ENCODE peak calls at places on chromosomes 6 and 20, in nine cellular contexts. One of them, this sample, is unnamed.
A peak's percentile ranks its signal among the peaks of the same experiment; 100 is the strongest.

GRCh38 chr6:134464690-134465411 is 146.9 kb upstream of the SGK1 start:
- DNase-seq in fibroblast of the aortic adventitia: peak; percentile 54
- DNase-seq in upper lobe of right lung: no peak
- DNase-seq in lower leg skin: no peak
- DNase-seq in cardiac muscle cell: no peak
- DNase-seq in AG09309: no peak
- DNase-seq in colonic mucosa: no peak
- DNase-seq in GM12865: peak; percentile 53
- DNase-seq in fibroblast of villous mesenchyme: peak; percentile 43
- DNase-seq in this sample: peak; percentile 76

GRCh38 chr6:149012040-149012545 is 265.3 kb downstream of the UST start:
- DNase-seq in fibroblast of the aortic adventitia: peak; percentile 97
- DNase-seq in upper lobe of right lung: no peak
- DNase-seq in lower leg skin: no peak
- DNase-seq in cardiac muscle cell: no peak
- DNase-seq in AG09309: peak; percentile 100
- DNase-seq in colonic mucosa: no peak
- DNase-seq in GM12865: no peak
- DNase-seq in fibroblast of villous mesenchyme: peak; percentile 99
- DNase-seq in this sample: peak; percentile 93

GRCh38 chr6:154928325-154928922 is 66.7 kb upstream of the TIAM2 start:
- DNase-seq in fibroblast of the aortic adventitia: peak; percentile 84
- DNase-seq in upper lobe of right lung: no peak
- DNase-seq in lower leg skin: peak; percentile 83
- DNase-seq in cardiac muscle cell: peak; percentile 81
- DNase-seq in AG09309: no peak
- DNase-seq in colonic mucosa: peak; percentile 70
- DNase-seq in GM12865: peak; percentile 71
- DNase-seq in fibroblast of villous mesenchyme: peak; percentile 78
- DNase-seq in this sample: peak; percentile 77

GRCh38 chr20:47318596-47319516 is 37.6 kb downstream of the ZMYND8 start:
- DNase-seq in fibroblast of the aortic adventitia: peak; percentile 72
- DNase-seq in upper lobe of right lung: peak; percentile 93
- DNase-seq in lower leg skin: peak; percentile 95
- DNase-seq in cardiac muscle cell: peak; percentile 84
- DNase-seq in AG09309: no peak
- DNase-seq in colonic mucosa: peak; percentile 79
- DNase-seq in GM12865: no peak
- DNase-seq in fibroblast of villous mesenchyme: peak; percentile 79
- DNase-seq in this sample: peak; percentile 69

GRCh38 chr6:100506651-100507050 is 41.9 kb upstream of the SIM1 start:
- DNase-seq in fibroblast of the aortic adventitia: peak; percentile 68
- DNase-seq in upper lobe of right lung: no peak
- DNase-seq in lower leg skin: no peak
- DNase-seq in cardiac muscle cell: no peak
- DNase-seq in AG09309: no peak
- DNase-seq in colonic mucosa: no peak
- DNase-seq in GM12865: no peak
- DNase-seq in fibroblast of villous mesenchyme: peak; percentile 27
- DNase-seq in this sample: no peak

GRCh38 chr6:143579703-143580102 is 68.2 kb upstream of the FUCA2 start:
- DNase-seq in fibroblast of the aortic adventitia: peak; percentile 98
- DNase-seq in upper lobe of right lung: no peak
- DNase-seq in lower leg skin: peak; percentile 90
- DNase-seq in cardiac muscle cell: no peak
- DNase-seq in AG09309: peak; percentile 83
- DNase-seq in colonic mucosa: no peak
- DNase-seq in GM12865: no peak
- DNase-seq in fibroblast of villous mesenchyme: peak; percentile 85
- DNase-seq in this sample: peak; percentile 95

GRCh38 chr6:73585566-73586415 is 65.0 kb upstream of the EEF1A1 start:
- DNase-seq in fibroblast of the aortic adventitia: peak; percentile 87
- DNase-seq in upper lobe of right lung: no peak
- DNase-seq in lower leg skin: no peak
- DNase-seq in cardiac muscle cell: peak; percentile 27
- DNase-seq in AG09309: peak; percentile 42
- DNase-seq in colonic mucosa: peak; percentile 75
- DNase-seq in GM12865: peak; percentile 84
- DNase-seq in fibroblast of villous mesenchyme: peak; percentile 97
- DNase-seq in this sample: peak; percentile 79

GRCh38 chr20:41366546-41367392 is at the start of gene EMILIN3:
- DNase-seq in fibroblast of the aortic adventitia: no peak
- DNase-seq in upper lobe of right lung: no peak
- DNase-seq in lower leg skin: no peak
- DNase-seq in cardiac muscle cell: peak; percentile 80
- DNase-seq in AG09309: no peak
- DNase-seq in colonic mucosa: no peak
- DNase-seq in GM12865: no peak
- DNase-seq in fibroblast of villous mesenchyme: no peak
- DNase-seq in this sample: no peak

GRCh38 chr6:141593311-141593710 is 539.4 kb upstream of the GJE1 start:
- DNase-seq in fibroblast of the aortic adventitia: no peak
- DNase-seq in upper lobe of right lung: no peak
- DNase-seq in lower leg skin: no peak
- DNase-seq in cardiac muscle cell: no peak
- DNase-seq in AG09309: no peak
- DNase-seq in colonic mucosa: no peak
- DNase-seq in GM12865: no peak
- DNase-seq in fibroblast of villous mesenchyme: no peak
- DNase-seq in this sample: no peak

GRCh38 chr6:141598487-141598886 is 534.2 kb upstream of the GJE1 start:
- DNase-seq in fibroblast of the aortic adventitia: peak; percentile 25
- DNase-seq in upper lobe of right lung: no peak
- DNase-seq in lower leg skin: no peak
- DNase-seq in cardiac muscle cell: no peak
- DNase-seq in AG09309: no peak
- DNase-seq in colonic mucosa: no peak
- DNase-seq in GM12865: no peak
- DNase-seq in fibroblast of villous mesenchyme: peak; percentile 20
- DNase-seq in this sample: peak; percentile 1

DNA sequence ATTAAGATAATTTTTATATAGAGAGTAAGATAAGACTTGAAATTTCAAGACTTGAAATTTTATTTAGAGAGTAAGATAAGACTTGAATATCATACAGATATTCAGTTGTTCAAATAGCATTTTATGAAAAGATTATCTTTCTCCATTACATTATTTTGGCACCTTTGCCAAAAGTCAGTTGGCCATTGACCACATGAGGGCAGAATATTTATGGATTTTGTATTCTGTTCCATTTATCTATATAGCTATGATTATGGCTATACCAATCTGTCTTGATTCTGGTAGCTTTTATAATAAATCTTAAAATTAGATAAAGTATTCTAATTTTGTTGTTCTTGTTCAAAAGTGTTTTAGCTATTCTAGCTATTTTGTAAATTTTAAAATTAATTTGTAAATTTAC is 537.9 kb upstream of the GJE1 start:
- DNase-seq in fibroblast of the aortic adventitia: peak; percentile 2
- DNase-seq in upper lobe of right lung: no peak
- DNase-seq in lower leg skin: no peak
- DNase-seq in cardiac muscle cell: no peak
- DNase-seq in AG09309: no peak
- DNase-seq in colonic mucosa: no peak
- DNase-seq in GM12865: no peak
- DNase-seq in fibroblast of villous mesenchyme: no peak
- DNase-seq in this sample: peak; percentile 6
- TF ChIP-seq CTCF in fibroblast of the aortic adventitia: no peak
- TF ChIP-seq CTCF in upper lobe of right lung: no peak
- TF ChIP-seq CTCF in lower leg skin: no peak
- TF ChIP-seq CTCF in cardiac muscle cell: no peak
- TF ChIP-seq CTCF in AG09309: peak; percentile 6
- TF ChIP-seq CTCF in colonic mucosa: no peak
- TF ChIP-seq CTCF in GM12865: no peak
- TF ChIP-seq CTCF in fibroblast of villous mesenchyme: peak; percentile 10
- TF ChIP-seq CTCF in this sample: peak; percentile 11

DNA sequence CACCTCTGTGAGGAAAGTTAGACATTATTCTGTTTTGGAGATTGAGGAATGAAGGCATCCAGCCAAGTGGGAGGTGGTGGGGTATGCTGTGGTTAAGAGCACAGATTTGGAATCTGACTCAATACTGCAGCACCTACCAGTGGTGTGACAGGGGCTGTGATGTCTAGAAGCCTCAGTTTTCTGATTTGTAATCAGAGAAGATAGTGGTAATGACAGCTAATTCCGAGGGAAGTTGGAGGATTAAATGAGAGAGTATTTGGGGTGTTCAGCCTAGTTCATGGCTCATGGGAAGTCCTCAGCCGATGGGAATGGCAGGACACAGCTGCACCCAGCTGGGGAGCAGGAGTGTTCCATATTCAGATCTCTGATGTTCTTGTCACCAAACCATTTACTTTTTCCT is 9.2 kb downstream of the SLC9A8 start:
- DNase-seq in fibroblast of the aortic adventitia: peak; percentile 77
- DNase-seq in upper lobe of right lung: no peak
- DNase-seq in lower leg skin: no peak
- DNase-seq in cardiac muscle cell: no peak
- DNase-seq in AG09309: no peak
- DNase-seq in colonic mucosa: no peak
- DNase-seq in GM12865: no peak
- DNase-seq in fibroblast of villous mesenchyme: peak; percentile 79
- DNase-seq in this sample: peak; percentile 59
- TF ChIP-seq CTCF in fibroblast of the aortic adventitia: peak; percentile 63
- TF ChIP-seq CTCF in upper lobe of right lung: peak; percentile 21
- TF ChIP-seq CTCF in lower leg skin: no peak
- TF ChIP-seq CTCF in cardiac muscle cell: peak; percentile 53
- TF ChIP-seq CTCF in AG09309: peak; percentile 65
- TF ChIP-seq CTCF in colonic mucosa: no peak
- TF ChIP-seq CTCF in GM12865: peak; percentile 20
- TF ChIP-seq CTCF in fibroblast of villous mesenchyme: peak; percentile 47
- TF ChIP-seq CTCF in this sample: no peak

GRCh38 chr6:46042355-46042999 is 26.8 kb upstream of the CLIC5 start:
- DNase-seq in fibroblast of the aortic adventitia: peak; percentile 42
- DNase-seq in upper lobe of right lung: no peak
- DNase-seq in lower leg skin: no peak
- DNase-seq in cardiac muscle cell: peak; percentile 65
- DNase-seq in AG09309: no peak
- DNase-seq in colonic mucosa: peak; percentile 48
- DNase-seq in GM12865: peak; percentile 41
- DNase-seq in fibroblast of villous mesenchyme: peak; percentile 36
- DNase-seq in this sample: peak; percentile 70
- TF ChIP-seq CTCF in fibroblast of the aortic adventitia: peak; percentile 55
- TF ChIP-seq CTCF in upper lobe of right lung: peak; percentile 63
- TF ChIP-seq CTCF in lower leg skin: no peak
- TF ChIP-seq CTCF in cardiac muscle cell: peak; percentile 70
- TF ChIP-seq CTCF in AG09309: peak; percentile 43
- TF ChIP-seq CTCF in colonic mucosa: peak; percentile 63
- TF ChIP-seq CTCF in GM12865: peak; percentile 56
- TF ChIP-seq CTCF in fibroblast of villous mesenchyme: peak; percentile 72
- TF ChIP-seq CTCF in this sample: peak; percentile 47

GRCh38 chr6:84228198-84228543 is 728 bp upstream of the CEP162 start:
- DNase-seq in fibroblast of the aortic adventitia: no peak
- DNase-seq in upper lobe of right lung: no peak
- DNase-seq in lower leg skin: no peak
- DNase-seq in cardiac muscle cell: no peak
- DNase-seq in AG09309: no peak
- DNase-seq in colonic mucosa: no peak
- DNase-seq in GM12865: no peak
- DNase-seq in fibroblast of villous mesenchyme: no peak
- DNase-seq in this sample: no peak
- TF ChIP-seq CTCF in fibroblast of the aortic adventitia: no peak
- TF ChIP-seq CTCF in upper lobe of right lung: no peak
- TF ChIP-seq CTCF in lower leg skin: no peak
- TF ChIP-seq CTCF in cardiac muscle cell: no peak
- TF ChIP-seq CTCF in AG09309: no peak
- TF ChIP-seq CTCF in colonic mucosa: peak; percentile 25
- TF ChIP-seq CTCF in GM12865: no peak
- TF ChIP-seq CTCF in fibroblast of villous mesenchyme: no peak
- TF ChIP-seq CTCF in this sample: no peak

GRCh38 chr20:53839423-53840176 is 230.8 kb downstream of the BCAS1 start:
- DNase-seq in fibroblast of the aortic adventitia: no peak
- DNase-seq in upper lobe of right lung: no peak
- DNase-seq in lower leg skin: no peak
- DNase-seq in cardiac muscle cell: no peak
- DNase-seq in AG09309: no peak
- DNase-seq in colonic mucosa: peak; percentile 68
- DNase-seq in GM12865: peak; percentile 95
- DNase-seq in fibroblast of villous mesenchyme: no peak
- DNase-seq in this sample: no peak
- TF ChIP-seq CTCF in fibroblast of the aortic adventitia: no peak
- TF ChIP-seq CTCF in upper lobe of right lung: no peak
- TF ChIP-seq CTCF in lower leg skin: no peak
- TF ChIP-seq CTCF in cardiac muscle cell: no peak
- TF ChIP-seq CTCF in AG09309: no peak
- TF ChIP-seq CTCF in colonic mucosa: no peak
- TF ChIP-seq CTCF in GM12865: no peak
- TF ChIP-seq CTCF in fibroblast of villous mesenchyme: no peak
- TF ChIP-seq CTCF in this sample: no peak

GRCh38 chr6:165439928-165440554 is 130.6 kb upstream of the C6orf118 start:
- DNase-seq in fibroblast of the aortic adventitia: peak; percentile 85
- DNase-seq in upper lobe of right lung: no peak
- DNase-seq in lower leg skin: no peak
- DNase-seq in cardiac muscle cell: peak; percentile 59
- DNase-seq in AG09309: peak; percentile 7
- DNase-seq in colonic mucosa: no peak
- DNase-seq in GM12865: peak; percentile 46
- DNase-seq in fibroblast of villous mesenchyme: peak; percentile 74
- DNase-seq in this sample: peak; percentile 54
- TF ChIP-seq CTCF in fibroblast of the aortic adventitia: peak; percentile 50
- TF ChIP-seq CTCF in upper lobe of right lung: peak; percentile 56
- TF ChIP-seq CTCF in lower leg skin: no peak
- TF ChIP-seq CTCF in cardiac muscle cell: peak; percentile 61
- TF ChIP-seq CTCF in AG09309: peak; percentile 39
- TF ChIP-seq CTCF in colonic mucosa: no peak
- TF ChIP-seq CTCF in GM12865: peak; percentile 36
- TF ChIP-seq CTCF in fibroblast of villous mesenchyme: peak; percentile 48
- TF ChIP-seq CTCF in this sample: peak; percentile 57

GRCh38 chr6:30913721-30914075 is 340 bp upstream of the VARS2 start:
- DNase-seq in fibroblast of the aortic adventitia: no peak
- DNase-seq in upper lobe of right lung: no peak
- DNase-seq in lower leg skin: no peak
- DNase-seq in cardiac muscle cell: peak; percentile 7
- DNase-seq in AG09309: no peak
- DNase-seq in colonic mucosa: no peak
- DNase-seq in GM12865: no peak
- DNase-seq in fibroblast of villous mesenchyme: no peak
- DNase-seq in this sample: no peak

GRCh38 chr6:30915591-30915946 is 1.5 kb downstream of the VARS2 start:
- DNase-seq in fibroblast of the aortic adventitia: peak; percentile 85
- DNase-seq in upper lobe of right lung: peak; percentile 67
- DNase-seq in lower leg skin: no peak
- DNase-seq in cardiac muscle cell: peak; percentile 75
- DNase-seq in AG09309: peak; percentile 23
- DNase-seq in colonic mucosa: peak; percentile 48
- DNase-seq in GM12865: peak; percentile 65
- DNase-seq in fibroblast of villous mesenchyme: peak; percentile 75
- DNase-seq in this sample: peak; percentile 75

GRCh38 chr6:30914854-30915590 is 984 bp downstream of the VARS2 start:
- DNase-seq in fibroblast of the aortic adventitia: no peak
- DNase-seq in upper lobe of right lung: no peak
- DNase-seq in lower leg skin: no peak
- DNase-seq in cardiac muscle cell: peak; percentile 24
- DNase-seq in AG09309: no peak
- DNase-seq in colonic mucosa: peak; percentile 28
- DNase-seq in GM12865: peak; percentile 23
- DNase-seq in fibroblast of villous mesenchyme: no peak
- DNase-seq in this sample: no peak

GRCh38 chr6:30912746-30913520 is 1.1 kb upstream of the VARS2 start:
- DNase-seq in fibroblast of the aortic adventitia: no peak
- DNase-seq in upper lobe of right lung: no peak
- DNase-seq in lower leg skin: no peak
- DNase-seq in cardiac muscle cell: no peak
- DNase-seq in AG09309: no peak
- DNase-seq in colonic mucosa: no peak
- DNase-seq in GM12865: no peak
- DNase-seq in fibroblast of villous mesenchyme: no peak
- DNase-seq in this sample: no peak

GRCh38 chr6:30914076-30914853 is at the start of gene VARS2:
- DNase-seq in fibroblast of the aortic adventitia: peak; percentile 92
- DNase-seq in upper lobe of right lung: peak; percentile 95
- DNase-seq in lower leg skin: peak; percentile 98
- DNase-seq in cardiac muscle cell: peak; percentile 94
- DNase-seq in AG09309: peak; percentile 64
- DNase-seq in colonic mucosa: peak; percentile 94
- DNase-seq in GM12865: peak; percentile 94
- DNase-seq in fibroblast of villous mesenchyme: peak; percentile 93
- DNase-seq in this sample: peak; percentile 93
- TF ChIP-seq CTCF in fibroblast of the aortic adventitia: peak; percentile 44
- TF ChIP-seq CTCF in upper lobe of right lung: peak; percentile 43
- TF ChIP-seq CTCF in lower leg skin: peak; percentile 13
- TF ChIP-seq CTCF in cardiac muscle cell: peak; percentile 51
- TF ChIP-seq CTCF in AG09309: peak; percentile 55
- TF ChIP-seq CTCF in colonic mucosa: no peak
- TF ChIP-seq CTCF in GM12865: peak; percentile 18
- TF ChIP-seq CTCF in fibroblast of villous mesenchyme: peak; percentile 34
- TF ChIP-seq CTCF in this sample: no peak

This sample was measured in MCF 10A.